ENCODE peak calls at places on chromosomes 12 and 14, in four cellular contexts. Y, W, L and T are unnamed samples. For H3K27me3 and H3K9me3, the result is how much of the 10 kb centered on the place peaks cover.

GRCh38 chr12:110012137-110012536 is 12.9 kb downstream of the ANKRD13A start:
- DNase-seq in Y (no peak), W (no peak), L (no peak), T (no peak)

GRCh38 chr14:59246566-59246965 is 58.1 kb downstream of the DAAM1 start:
- DNase-seq in Y (no peak), W (no peak), L (no peak), T (no peak)

GRCh38 chr12:104106965-104107364 is 31.0 kb downstream of the NFYB start:
- DNase-seq in Y (no peak), W (no peak), L (no peak), T (no peak)

GRCh38 chr12:111777345-111778045 is 10.8 kb downstream of the ALDH2 start:
- DNase-seq in Y (no peak), W (peak), L (no peak), T (peak)

GRCh38 chr14:61766136-61766535 is 3.9 kb downstream of the SNAPC1 start:
- DNase-seq in Y (no peak), W (no peak), L (no peak), T (no peak)

GRCh38 chr12:89789862-89790261 is 81.2 kb upstream of the ATP2B1 start:
- DNase-seq in Y (no peak), W (no peak), L (no peak), T (no peak)

GRCh38 chr14:55789442-55789841 is 209.4 kb downstream of the KTN1 start:
- DNase-seq in Y (no peak), W (no peak), L (no peak), T (no peak)

GRCh38 chr14:29741909-29742401 is 185.7 kb downstream of the PRKD1 start:
- DNase-seq in Y (peak), W (peak), L (no peak), T (peak)

GRCh38 chr14:56057071-56057865 is 60.9 kb upstream of the PELI2 start:
- DNase-seq in Y (no peak), W (no peak), L (no peak), T (no peak)

GRCh38 chr12:16612647-16613046 is 6.7 kb upstream of the LMO3 start:
- DNase-seq in Y (no peak), W (no peak), L (no peak), T (no peak)

DNA sequence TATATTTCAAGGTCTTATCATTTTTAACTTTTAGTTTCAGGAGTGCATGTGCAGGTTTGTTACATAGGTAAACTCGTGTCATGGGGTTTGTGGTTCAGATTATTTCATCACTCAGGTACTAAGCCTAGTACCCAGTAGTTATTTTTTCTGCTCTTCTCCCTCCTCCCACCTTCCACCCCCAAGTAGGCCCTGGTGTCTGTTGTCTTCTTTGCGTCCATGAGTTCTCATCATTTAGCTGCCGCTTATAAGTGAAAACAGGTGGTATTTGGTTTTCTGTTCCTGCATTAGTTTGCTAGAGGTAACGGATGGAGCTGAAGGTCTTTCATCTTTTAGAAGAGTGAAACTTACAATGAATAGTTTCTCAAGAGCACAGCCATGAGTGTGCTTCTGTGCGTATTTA is 24.4 kb downstream of the PIWIL1 start:
- DNase-seq in Y (no peak), W (no peak), L (no peak), T (no peak)
- H3K27me3 ChIP-seq in Y (under half), W (under half), L (half or more), T (under half)

GRCh38 chr14:91406982-91407381 is 10.6 kb downstream of the CCDC88C start:
- DNase-seq in Y (no peak), W (no peak), L (no peak), T (no peak)

GRCh38 chr14:91403069-91403600 is 14.5 kb downstream of the CCDC88C start:
- DNase-seq in Y (no peak), W (no peak), L (no peak), T (no peak)

GRCh38 chr14:91405241-91405721 is 12.3 kb downstream of the CCDC88C start:
- DNase-seq in Y (no peak), W (no peak), L (no peak), T (no peak)

GRCh38 chr14:91406451-91406850 is 11.2 kb downstream of the CCDC88C start:
- DNase-seq in Y (no peak), W (no peak), L (no peak), T (no peak)

DNA sequence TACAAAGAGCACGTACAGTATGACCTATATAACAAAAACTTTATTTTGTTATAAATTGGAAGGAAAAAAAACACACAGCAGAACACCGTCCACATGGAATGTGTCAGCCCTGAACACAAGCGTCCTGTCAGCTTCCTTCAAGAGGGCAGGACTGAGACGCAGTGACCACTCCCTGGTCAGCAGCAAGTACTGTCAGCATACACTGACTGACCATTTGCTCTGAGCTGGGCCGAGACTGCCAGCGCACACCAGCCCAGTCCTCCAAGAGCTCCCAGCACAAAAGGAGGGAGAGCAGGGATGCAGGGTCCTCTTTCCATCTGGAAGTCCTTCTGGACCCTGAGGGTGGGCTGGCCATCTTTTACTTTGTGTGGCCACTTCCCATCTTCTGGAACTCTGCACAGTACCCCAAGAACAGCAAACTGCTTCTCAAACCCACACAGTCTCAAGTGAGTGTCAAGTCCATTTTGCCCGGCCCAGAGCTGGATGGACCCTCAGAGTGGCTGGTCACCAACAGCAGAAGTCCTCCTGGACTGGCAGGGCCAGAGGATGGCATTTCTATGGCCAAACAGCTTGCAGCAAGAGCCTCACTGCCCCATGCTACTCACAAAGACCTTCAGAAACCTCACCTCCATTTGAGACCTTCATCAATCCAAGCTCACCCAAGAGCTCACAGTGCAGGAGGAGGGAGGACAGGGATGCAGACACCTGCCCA is 11.7 kb downstream of the CCDC88C start:
- DNase-seq in Y (no peak), W (no peak), L (no peak), T (no peak)
- H3K9me3 ChIP-seq in Y (under half), W (under half), L (under half), T (under half)

GRCh38 chr12:9241301-9241700 is 33.1 kb upstream of the PZP start:
- DNase-seq in Y (no peak), W (no peak), L (no peak), T (no peak)
- H3K27me3 ChIP-seq in Y (under half), W (under half), L (under half), T (under half)

DNA sequence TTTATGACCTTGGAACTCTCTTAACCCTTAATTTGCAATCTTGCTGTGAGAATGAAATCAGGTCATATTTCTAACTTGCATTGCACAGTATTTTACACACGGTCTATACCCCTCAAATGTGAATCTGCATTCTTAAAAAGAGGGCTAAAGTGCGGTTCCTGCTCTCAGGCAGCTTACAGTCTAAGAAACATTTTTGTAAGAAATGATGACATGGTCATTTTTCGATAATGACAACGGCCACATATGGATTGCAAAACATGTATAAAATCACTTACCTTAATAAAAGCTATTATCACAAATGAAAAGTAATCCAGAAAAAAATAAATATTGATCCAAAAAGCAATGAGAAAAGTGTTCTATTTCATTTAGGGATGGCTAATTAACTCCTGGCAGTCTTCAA is 24.8 kb upstream of the TMEM132D start:
- DNase-seq in Y (no peak), W (no peak), L (no peak), T (no peak)
- H3K9me3 ChIP-seq in Y (under half), W (under half), L (under half), T (under half)

GRCh38 chr12:2691001-2691339 is 103.8 kb upstream of the FKBP4 start:
- DNase-seq in Y (no peak), W (no peak), L (no peak), T (peak)
- H3K27me3 ChIP-seq in Y (under half), W (under half), L (under half), T (under half)

DNA sequence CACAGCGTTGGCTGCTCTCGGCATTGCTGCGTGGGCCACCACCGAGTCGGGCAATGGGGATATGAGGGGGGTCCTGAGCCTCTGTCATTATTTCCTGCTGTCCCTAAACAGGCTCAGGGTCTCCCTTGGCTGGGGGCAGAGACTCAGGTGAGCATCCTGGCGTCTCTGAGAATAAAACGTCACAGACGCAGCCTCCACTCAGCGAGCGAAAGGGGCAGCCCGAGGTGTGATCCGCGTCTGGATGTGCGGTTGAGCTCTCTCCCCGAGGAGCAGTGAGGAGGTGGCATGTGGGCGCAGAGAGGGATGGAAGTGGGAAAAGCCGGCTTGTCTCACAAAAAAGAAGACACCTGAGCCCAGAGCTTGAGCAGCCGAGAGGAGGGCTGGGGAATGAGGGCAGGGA is 62.6 kb downstream of the GALNT9 start:
- DNase-seq in Y (no peak), W (no peak), L (no peak), T (no peak)
- H3K9me3 ChIP-seq in Y (under half), W (under half), L (under half), T (under half)

GRCh38 chr14:75372260-75372659 is 55.6 kb upstream of the JDP2 start:
- DNase-seq in Y (no peak), W (peak), L (no peak), T (no peak)

GRCh38 chr14:75373616-75374015 is 54.2 kb upstream of the JDP2 start:
- DNase-seq in Y (no peak), W (no peak), L (no peak), T (no peak)

GRCh38 chr14:75374911-75375310 is 52.9 kb upstream of the JDP2 start:
- DNase-seq in Y (no peak), W (no peak), L (no peak), T (no peak)

GRCh38 chr14:75371297-75371696 is 56.5 kb upstream of the JDP2 start:
- DNase-seq in Y (no peak), W (no peak), L (no peak), T (no peak)

GRCh38 chr14:75373133-75373532 is 54.7 kb upstream of the JDP2 start:
- DNase-seq in Y (no peak), W (no peak), L (no peak), T (no peak)
- H3K27me3 ChIP-seq in Y (under half), W (under half), L (under half), T (under half)

DNA sequence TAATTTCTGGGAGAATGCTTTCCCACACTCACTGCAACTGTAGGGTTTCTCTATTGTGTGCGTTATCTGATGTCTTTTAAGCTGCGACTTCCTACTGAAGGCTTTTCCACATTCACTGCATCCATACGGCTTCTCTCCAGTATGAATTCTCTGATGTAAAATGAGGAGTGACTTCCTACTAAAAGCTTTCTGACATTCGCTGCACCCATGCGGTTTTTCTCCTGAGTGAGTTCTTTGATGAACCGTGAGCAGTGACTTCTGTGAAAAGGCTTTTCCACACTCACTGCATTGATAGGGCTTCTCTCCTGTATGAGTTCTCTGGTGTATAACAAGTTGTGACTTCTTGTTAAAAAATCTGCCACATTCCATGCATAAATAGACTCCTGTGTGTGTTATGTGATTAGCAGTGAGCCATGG is 29.7 kb downstream of the ZNF605 start:
- DNase-seq in Y (no peak), W (no peak), L (no peak), T (no peak)
- H3K9me3 ChIP-seq in Y (under half), W (under half), L (half or more), T (under half)

DNA sequence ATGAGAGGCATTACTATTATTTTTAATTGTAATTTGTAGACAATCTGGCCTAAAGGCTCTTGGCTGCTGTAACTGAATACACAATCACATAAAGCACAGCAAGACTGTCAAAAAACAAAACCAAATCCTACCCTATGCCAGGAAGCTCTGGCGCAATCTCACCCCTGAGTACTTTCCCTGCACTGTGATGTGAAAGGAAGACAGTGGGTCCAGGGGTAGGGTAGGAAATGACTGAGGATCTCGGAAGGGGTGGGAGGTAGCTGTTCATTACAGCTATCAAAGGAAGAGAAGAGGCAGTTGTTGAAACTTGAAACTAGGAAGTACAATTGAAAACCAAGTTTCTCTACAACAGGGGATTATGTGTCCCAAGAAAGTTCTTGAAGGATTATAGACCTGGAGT is 202.8 kb downstream of the ANO2 start:
- DNase-seq in Y (no peak), W (no peak), L (no peak), T (no peak)
- H3K27me3 ChIP-seq in Y (under half), W (under half), L (under half), T (under half)

DNA sequence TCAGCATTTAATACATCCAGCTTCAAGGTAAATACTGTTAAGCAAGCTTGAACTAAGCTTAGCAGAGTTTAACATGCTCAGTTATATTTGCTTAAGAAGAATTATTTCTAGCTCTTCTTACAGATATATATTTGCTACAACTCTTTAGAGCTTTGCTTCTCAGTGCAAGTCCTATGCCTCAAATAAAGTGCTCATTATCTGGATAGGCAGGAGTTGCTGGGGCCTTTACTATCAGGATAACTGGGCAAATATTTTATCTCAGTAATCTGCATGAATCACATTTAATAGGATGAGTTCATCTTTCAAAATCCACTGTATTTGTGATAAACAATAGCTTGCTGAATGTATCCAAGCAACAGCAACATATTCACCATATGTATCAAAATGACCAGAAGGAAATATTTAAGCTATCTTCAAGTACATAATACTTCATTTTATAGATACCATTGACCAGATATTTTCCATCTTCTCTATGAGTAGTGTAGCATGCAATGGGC is 187.6 kb downstream of the NOVA1 start:
- DNase-seq in Y (no peak), W (no peak), L (no peak), T (no peak)
- H3K9me3 ChIP-seq in Y (under half), W (under half), L (under half), T (under half)